ENCODE peak calls at places on chromosomes 4 and X, in ten cellular contexts. G is endothelial cell, S is uterus, Y is psoas muscle, W is BJ, K is sigmoid colon, B is choroid plexus epithelial cell, L is astrocyte, R is OCI-LY7, N is GM12865. D is an unnamed sample.
A peak's percentile ranks its signal among the peaks of the same experiment; 100 is the strongest.

GRCh38 chr4:184536881-184537248 is 62.5 kb upstream of the IRF2 start:
- DNase-seq in W (no peak), G (no peak), B (peak; percentile 25), K (no peak), S (no peak), R (peak; percentile 21), Y (no peak), N (peak; percentile 18), L (no peak), D (no peak)

GRCh38 chr4:107791902-107792301 is 32.8 kb upstream of the SGMS2 start:
- DNase-seq in K (no peak), B (no peak), G (no peak), Y (no peak), W (no peak), S (no peak), N (no peak), R (no peak), L (no peak), D (no peak)

GRCh38 chr4:8283631-8284121 is 14.1 kb downstream of the HTRA3 start:
- DNase-seq in N (no peak), K (peak; percentile 66), L (no peak), Y (peak; percentile 64), S (no peak), G (no peak), W (no peak), R (peak; percentile 49), B (no peak), D (no peak)

GRCh38 chrX:152025656-152026440 is 51.4 kb upstream of the GABRE start:
- DNase-seq in B (no peak), W (no peak), G (no peak), R (no peak), N (no peak), L (peak; percentile 70), S (no peak), Y (no peak), K (no peak), D (no peak)

GRCh38 chr4:24853142-24853541 is 57.8 kb downstream of the SOD3 start:
- DNase-seq in R (no peak), K (no peak), B (peak; percentile 4), S (no peak), W (no peak), G (no peak), N (no peak), L (peak; percentile 83), Y (no peak), D (no peak)

GRCh38 chr4:85825937-85826678 is 351.2 kb downstream of the ARHGAP24 start:
- DNase-seq in B (peak; percentile 71), K (no peak), G (peak; percentile 11), N (peak; percentile 41), R (no peak), S (no peak), W (no peak), L (peak; percentile 80), Y (no peak), D (no peak)

GRCh38 chr4:180101348-180102083 is 2141.7 kb upstream of the TENM3 start:
- DNase-seq in L (no peak), N (no peak), R (no peak), Y (peak; percentile 47), G (no peak), B (no peak), S (peak; percentile 8), W (no peak), K (no peak), D (no peak)

GRCh38 chrX:46757052-46757451 is 1.9 kb downstream of the SLC9A7 start:
- DNase-seq in L (no peak), W (no peak), G (no peak), Y (no peak), K (no peak), S (no peak), R (no peak), B (no peak), N (peak; percentile 37), D (no peak)

GRCh38 chr4:11805837-11806236 is 377.1 kb upstream of the HS3ST1 start:
- DNase-seq in K (no peak), W (no peak), Y (no peak), R (peak; percentile 2), N (peak; percentile 6), L (no peak), G (no peak), S (no peak), B (peak; percentile 40), D (no peak)

GRCh38 chrX:58025979-58026378 is 115.7 kb upstream of the ZXDA start:
- DNase-seq in S (no peak), N (peak; percentile 29), G (no peak), K (no peak), R (peak; percentile 59), Y (no peak), L (no peak), B (peak; percentile 30), W (no peak), D (no peak)

GRCh38 chr4:100424376-100424775 is 93.4 kb downstream of the EMCN start:
- DNase-seq in W (no peak), R (no peak), Y (no peak), L (no peak), G (no peak), B (no peak), K (no peak), N (no peak), S (no peak), D (no peak)

GRCh38 chr4:15348236-15348635 is 79.6 kb upstream of the C1QTNF7 start:
- DNase-seq in W (no peak), N (no peak), S (no peak), R (no peak), Y (no peak), L (no peak), B (no peak), K (no peak), G (no peak), D (no peak)

GRCh38 chrX:63743596-63743995 is 41.4 kb downstream of the ARHGEF9 start:
- DNase-seq in R (peak; percentile 3), L (no peak), S (no peak), W (no peak), G (no peak), N (no peak), B (no peak), Y (no peak), K (no peak), D (no peak)

GRCh38 chr4:70705146-70705855 is 16.5 kb upstream of the RUFY3 start:
- DNase-seq in L (peak; percentile 44), W (no peak), N (peak; percentile 80), Y (peak; percentile 88), K (peak; percentile 85), B (peak; percentile 54), R (peak; percentile 77), G (peak; percentile 58), S (peak; percentile 71), D (peak; percentile 74)

GRCh38 chr4:53907772-53908171 is 156.6 kb downstream of the CHIC2 start:
- DNase-seq in L (no peak), R (no peak), K (no peak), W (no peak), N (no peak), B (no peak), G (no peak), Y (no peak), S (no peak), D (no peak)

GRCh38 chr4:122665148-122665547 is 44.3 kb upstream of the IL21 start:
- DNase-seq in L (no peak), N (no peak), S (no peak), R (no peak), Y (no peak), K (no peak), G (no peak), B (peak; percentile 40), W (peak; percentile 31), D (no peak)

DNA sequence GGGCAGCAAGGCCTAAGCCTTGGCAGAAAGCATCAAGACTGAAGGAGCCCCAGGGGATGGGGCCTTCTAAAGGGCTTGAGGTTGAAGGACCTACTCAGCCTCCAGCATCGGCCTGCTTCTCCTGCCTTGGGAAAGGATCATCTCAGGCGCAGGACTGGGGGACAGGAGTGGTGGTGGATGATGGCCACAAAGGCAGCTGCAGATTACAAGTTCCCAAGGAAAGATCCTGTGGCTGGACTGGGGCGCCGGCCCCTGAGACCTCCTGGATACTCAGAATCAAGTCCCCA is 1.6 kb upstream of the ELF4 start:
- DNase-seq in W (no peak), S (no peak), Y (no peak), L (no peak), K (no peak), N (no peak), R (no peak), G (no peak), B (no peak), D (no peak)
- TF ChIP-seq CTCF in W (no peak), S (no peak), Y (no peak), L (no peak), K (no peak), N (no peak), R (no peak), G (no peak), B (no peak), D (no peak)

DNA sequence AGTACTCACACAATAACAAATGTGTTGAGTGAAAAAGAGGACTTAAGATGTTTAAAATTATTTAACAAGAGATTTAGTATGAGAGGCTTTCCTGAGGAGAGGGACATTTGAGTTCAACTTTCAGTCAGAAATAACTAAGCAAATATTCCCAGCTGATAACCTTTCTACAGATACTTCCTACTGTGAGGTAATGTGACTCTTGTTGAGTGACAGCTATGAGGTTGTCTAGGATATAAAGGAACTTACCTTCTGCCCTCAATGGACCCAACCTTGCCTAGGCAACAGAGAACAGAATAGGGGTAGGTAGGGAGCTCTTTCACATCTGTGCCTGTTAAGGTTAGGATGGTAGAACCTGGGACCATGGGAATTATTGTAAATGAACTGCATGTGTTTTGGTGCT is 54.7 kb downstream of the GLUD2 start:
- DNase-seq in G (no peak), N (no peak), L (no peak), R (no peak), K (no peak), B (no peak), S (no peak), Y (no peak), W (no peak), D (no peak)
- TF ChIP-seq CTCF in G (no peak), N (no peak), L (no peak), R (no peak), K (no peak), B (no peak), S (no peak), Y (no peak), W (no peak), D (no peak)

GRCh38 chr4:111045992-111046391 is 423.1 kb upstream of the PITX2 start:
- DNase-seq in S (no peak), Y (no peak), K (no peak), W (no peak), L (no peak), N (no peak), G (no peak), R (no peak), B (no peak), D (no peak)
- TF ChIP-seq CTCF in S (no peak), Y (no peak), K (no peak), W (no peak), L (no peak), N (no peak), G (peak; percentile 72), R (peak; percentile 42), B (no peak), D (no peak)

GRCh38 chrX:42515939-42516338 is 262.0 kb downstream of the PPP1R2C start:
- DNase-seq in L (no peak), B (no peak), W (no peak), R (no peak), N (no peak), S (no peak), K (no peak), Y (no peak), G (no peak), D (no peak)

GRCh38 chrX:42524374-42524773 is 253.6 kb downstream of the PPP1R2C start:
- DNase-seq in N (no peak), W (peak; percentile 48), G (no peak), L (peak; percentile 82), B (peak; percentile 24), K (no peak), S (no peak), R (no peak), Y (no peak), D (no peak)

GRCh38 chrX:42519666-42520231 is 258.2 kb downstream of the PPP1R2C start:
- DNase-seq in N (no peak), K (no peak), W (no peak), R (no peak), S (no peak), Y (no peak), L (peak; percentile 59), B (peak; percentile 64), G (no peak), D (no peak)
- TF ChIP-seq CTCF in N (no peak), K (no peak), W (peak; percentile 10), R (peak; percentile 49), S (no peak), Y (no peak), L (no peak), B (peak; percentile 12), G (no peak), D (no peak)